ENCODE peak calls at places on chromosomes 3 and 15, in six cellular contexts. B is PC-9; A is naive thymus-derived CD4-positive, alpha-beta T cell; W is GM23248; Q is suprapubic skin; C is upper lobe of left lung. T is an unnamed sample.

GRCh38 chr3:31399270-31399669 is 133.5 kb upstream of the STT3B start:
- DNase-seq in B (no peak), W (no peak), Q (no peak), A (peak; percentile 33), C (no peak), T (no peak)

GRCh38 chr3:94336076-94336741 is 273.3 kb downstream of the NSUN3 start:
- DNase-seq in B (no peak), W (peak; percentile 32), A (no peak), Q (no peak), C (no peak), T (no peak)

GRCh38 chr15:22880068-22880980 is 41.9 kb downstream of the NIPA2 start:
- DNase-seq in C (no peak), W (no peak), B (no peak), Q (peak; percentile 45), A (no peak), T (no peak)

GRCh38 chr15:45802140-45802539 is 167.3 kb downstream of the SQOR start:
- DNase-seq in Q (no peak), A (no peak), B (no peak), C (no peak), W (no peak), T (no peak)

GRCh38 chr3:138329127-138329983 is at the start of gene NME9:
- DNase-seq in W (peak; percentile 88), A (peak; percentile 88), B (peak; percentile 58), Q (peak; percentile 89), C (peak; percentile 96), T (peak; percentile 87)

GRCh38 chr3:73137736-73138403 is 76.4 kb downstream of the EBLN2 start:
- DNase-seq in C (no peak), W (no peak), A (no peak), B (no peak), Q (no peak), T (no peak)

GRCh38 chr3:30843950-30844349 is 50.5 kb downstream of the GADL1 start:
- DNase-seq in A (no peak), Q (no peak), B (no peak), C (no peak), W (no peak), T (no peak)

GRCh38 chr15:52112203-52112750 is 298 bp downstream of the BCL2L10 start:
- DNase-seq in A (peak; percentile 52), Q (no peak), C (peak; percentile 27), W (peak; percentile 45), B (no peak), T (peak; percentile 12)

GRCh38 chr3:195394700-195395099 is 48.1 kb downstream of the ACAP2 start:
- DNase-seq in B (no peak), Q (no peak), A (no peak), W (no peak), C (no peak), T (no peak)

GRCh38 chr3:52240059-52240885 is 1.3 kb upstream of the TWF2 start:
- DNase-seq in A (peak; percentile 47), C (peak; percentile 73), B (peak; percentile 73), Q (peak; percentile 83), W (peak; percentile 96), T (no peak)

GRCh38 chr15:58115692-58116091 is 22.5 kb upstream of the AQP9 start:
- DNase-seq in A (no peak), C (no peak), W (peak; percentile 33), Q (no peak), B (no peak), T (no peak)

GRCh38 chr3:45499529-45499928 is 95.0 kb upstream of the LIMD1 start:
- DNase-seq in B (peak; percentile 50), C (no peak), W (peak; percentile 64), A (peak; percentile 23), Q (no peak), T (no peak)

GRCh38 chr3:96961576-96961975 is 147.2 kb downstream of the EPHA6 start:
- DNase-seq in Q (no peak), A (no peak), B (no peak), C (no peak), W (peak; percentile 4), T (no peak)

GRCh38 chr3:134613006-134613520 is 37.8 kb downstream of the KY start:
- DNase-seq in B (no peak), W (no peak), C (no peak), Q (no peak), A (no peak), T (no peak)

GRCh38 chr15:66411190-66411589 is 24.5 kb downstream of the MAP2K1 start:
- DNase-seq in B (no peak), Q (no peak), C (no peak), A (no peak), W (no peak), T (no peak)

GRCh38 chr3:46930945-46931403 is 45.6 kb downstream of the CCDC12 start:
- DNase-seq in A (no peak), Q (no peak), C (peak; percentile 79), W (no peak), B (peak; percentile 98), T (no peak)

GRCh38 chr15:43249699-43250203 is 17.0 kb downstream of the TGM5 start:
- DNase-seq in W (peak; percentile 76), B (peak; percentile 97), Q (no peak), C (no peak), A (no peak), T (no peak)

GRCh38 chr15:85727068-85727467 is 67.7 kb downstream of the KLHL25 start:
- DNase-seq in B (no peak), A (no peak), Q (no peak), W (peak; percentile 74), C (no peak), T (no peak)

GRCh38 chr3:18393906-18394305 is 31.2 kb downstream of the SATB1 start:
- DNase-seq in A (no peak), W (peak; percentile 47), B (no peak), Q (no peak), C (no peak), T (no peak)

GRCh38 chr3:46558184-46559029 is 7.7 kb downstream of the LRRC2 start:
- DNase-seq in C (peak; percentile 94), W (peak; percentile 29), Q (peak; percentile 76), B (peak; percentile 84), A (peak; percentile 72), T (peak; percentile 50)

GRCh38 chr3:194035406-194036138 is 100.4 kb upstream of the HES1 start:
- DNase-seq in C (no peak), A (no peak), Q (no peak), B (peak; percentile 52), W (peak; percentile 13), T (no peak)

GRCh38 chr3:6994081-6994668 is 133.3 kb downstream of the GRM7 start:
- DNase-seq in C (no peak), A (no peak), W (no peak), Q (no peak), B (no peak), T (no peak)

GRCh38 chr3:50279255-50280016 is 549 bp downstream of the LSMEM2 start:
- DNase-seq in Q (no peak), A (no peak), W (no peak), C (no peak), B (no peak), T (no peak)

GRCh38 chr3:29609007-29609805 is 328.3 kb downstream of the RBMS3 start:
- DNase-seq in A (no peak), B (no peak), C (no peak), Q (no peak), W (no peak), T (no peak)

GRCh38 chr3:183844606-183845005 is 19.2 kb upstream of the MAP6D1 start:
- DNase-seq in A (no peak), B (peak; percentile 64), C (no peak), W (peak; percentile 90), Q (no peak), T (no peak)

DNA sequence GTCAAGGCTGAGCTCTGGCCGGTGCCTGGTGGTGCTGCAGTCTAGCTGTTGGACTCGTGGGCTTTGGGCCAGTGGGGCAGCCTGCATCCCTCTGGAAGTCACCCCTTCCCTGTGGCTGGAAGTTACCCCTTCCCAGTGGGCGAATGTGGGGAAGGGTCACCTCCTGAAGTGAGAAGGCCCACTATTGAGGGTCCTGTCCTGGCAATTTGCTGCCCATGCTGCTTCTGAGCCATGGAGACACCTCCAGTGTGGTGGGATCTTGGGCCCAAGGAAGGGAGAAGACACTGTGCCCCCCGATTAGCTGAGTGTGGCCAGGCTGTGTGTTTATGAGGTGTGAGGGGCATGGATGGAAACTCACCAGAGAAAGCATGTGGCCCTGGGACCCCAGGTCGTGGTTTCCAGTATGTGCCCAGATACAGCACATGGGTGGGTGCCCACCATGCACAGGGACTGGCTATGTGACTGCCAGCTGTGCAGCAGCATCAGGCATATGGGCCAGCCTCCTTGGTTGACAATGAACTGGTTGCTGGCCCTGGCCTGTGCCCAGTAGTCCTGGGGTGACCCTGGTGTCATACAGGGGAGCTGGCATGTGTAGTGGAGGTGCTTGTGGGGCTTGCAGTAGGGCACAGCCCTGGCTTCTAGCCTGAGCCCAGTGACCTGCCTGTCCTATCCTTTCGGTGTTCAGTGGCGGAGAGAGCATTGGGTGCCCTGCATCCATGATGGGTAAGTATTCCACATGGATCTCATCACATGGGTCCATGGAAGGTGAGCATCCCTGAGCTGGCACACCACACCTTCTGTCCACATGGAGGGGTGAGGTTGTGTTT is 221.2 kb downstream of the SNRPN start:
- DNase-seq in W (no peak), B (no peak), C (peak; percentile 20), Q (peak; percentile 40), A (no peak), T (peak; percentile 4)
- H3K9me3 ChIP-seq in W (no peaks in the 10 kb centered on the region), B (no peaks in the 10 kb centered on the region), C (peaks cover 95% of the 10 kb centered on the region), Q (peaks cover 44% of the 10 kb centered on the region), A (no peaks in the 10 kb centered on the region), T (no peaks in the 10 kb centered on the region)

GRCh38 chr15:79918278-79918677 is 21.5 kb upstream of the MTHFS start:
- DNase-seq in A (no peak), C (no peak), B (no peak), W (no peak), Q (no peak), T (no peak)
- H3K9me3 ChIP-seq in A (peaks cover 12% of the 10 kb centered on the region), C (peaks cover 78% of the 10 kb centered on the region), B (peaks cover 50% of the 10 kb centered on the region), W (peaks cover 7% of the 10 kb centered on the region), Q (peaks cover 69% of the 10 kb centered on the region), T (peaks cover 18% of the 10 kb centered on the region)

DNA sequence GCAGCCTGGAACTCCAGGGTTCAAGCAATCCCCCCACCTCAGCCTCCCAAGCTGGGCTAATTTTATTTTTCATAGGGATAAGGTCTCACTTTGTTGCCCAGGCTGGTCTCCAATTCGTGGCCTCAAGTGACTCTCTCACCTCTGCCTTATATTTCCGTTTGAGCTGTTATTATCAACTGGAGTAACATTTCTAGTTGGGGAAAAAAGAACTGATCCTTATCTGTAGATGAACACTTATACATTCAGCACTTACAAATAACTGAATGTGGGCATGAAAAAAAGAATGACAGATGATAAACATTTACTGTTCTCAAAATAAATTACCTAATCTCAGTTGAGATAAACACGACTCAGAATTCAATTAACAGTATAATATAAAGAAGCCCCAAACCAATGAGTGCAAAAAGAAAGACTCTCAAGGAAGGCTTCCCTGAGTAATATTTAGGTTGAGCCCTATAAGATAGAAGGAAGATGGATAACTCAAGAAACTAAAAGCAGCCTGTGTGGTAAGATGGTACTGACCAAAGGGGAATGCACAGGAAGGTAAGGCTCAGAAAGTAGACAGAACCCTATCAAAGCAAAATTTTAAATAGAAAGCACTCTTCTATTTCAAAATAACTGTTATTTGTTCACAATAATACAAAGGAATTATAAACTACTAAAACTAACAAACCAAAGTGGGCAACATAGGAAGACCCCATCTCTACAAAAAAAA is 11.8 kb downstream of the UBE3A start:
- DNase-seq in B (no peak), Q (no peak), A (no peak), W (no peak), C (no peak), T (no peak)
- H3K9me3 ChIP-seq in B (no peaks in the 10 kb centered on the region), Q (no peaks in the 10 kb centered on the region), A (no peaks in the 10 kb centered on the region), W (no peaks in the 10 kb centered on the region), C (no peaks in the 10 kb centered on the region), T (no peaks in the 10 kb centered on the region)

DNA sequence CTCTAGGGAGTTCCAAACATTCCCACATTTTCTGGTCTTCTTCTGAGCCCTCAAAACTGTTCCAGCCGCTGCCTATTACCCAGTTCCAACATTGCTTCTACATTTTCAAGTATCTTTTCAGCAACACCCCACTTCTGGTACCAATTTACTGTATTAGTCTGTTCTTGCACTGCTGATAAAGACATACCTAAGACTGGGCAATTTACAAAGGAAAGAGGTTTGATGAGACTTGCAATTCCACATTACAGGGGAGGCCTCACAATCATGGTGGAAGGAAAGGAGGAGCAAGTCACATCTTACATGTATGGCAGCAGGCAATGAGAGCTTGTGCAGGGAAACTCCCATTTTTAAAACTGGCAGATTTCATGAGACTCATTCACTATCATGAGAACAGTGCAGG is 629.1 kb upstream of the NR2F2 start:
- DNase-seq in Q (no peak), B (no peak), W (no peak), A (no peak), C (no peak), T (no peak)
- H3K9me3 ChIP-seq in Q (peaks cover 29% of the 10 kb centered on the region), B (peaks cover 20% of the 10 kb centered on the region), W (peaks cover 17% of the 10 kb centered on the region), A (no peaks in the 10 kb centered on the region), C (peaks cover 27% of the 10 kb centered on the region), T (no peaks in the 10 kb centered on the region)